ENCODE peak calls at places on chromosomes 1 and 21, in four cellular contexts. Q is H1, K is WTC11, W is K562. Y is an unnamed sample.

GRCh38 chr1:28259935-28260802 is 851 bp downstream of the SESN2 start:
- DNase-seq in K (peak), W (peak), Q (peak), Y (peak)

GRCh38 chr1:18781031-18781430 is 78.4 kb downstream of the TAS1R2 start:
- DNase-seq in K (no peak), Q (no peak), W (no peak), Y (no peak)

GRCh38 chr1:6168947-6169586 is 11.1 kb downstream of the CHD5 start:
- DNase-seq in Q (no peak), W (no peak), K (no peak), Y (no peak)

GRCh38 chr1:48524892-48525467 is 53.0 kb upstream of the SPATA6 start:
- DNase-seq in Q (no peak), K (no peak), W (no peak), Y (no peak)

GRCh38 chr21:25350056-25350455 is 257.2 kb downstream of the MRPL39 start:
- DNase-seq in W (peak), K (peak), Q (peak), Y (peak)

GRCh38 chr1:70411360-70411844 is 334 bp downstream of the CTH start:
- DNase-seq in Q (no peak), K (no peak), W (no peak), Y (peak)

GRCh38 chr1:189434461-189434860 is 1043.2 kb downstream of the BRINP3 start:
- DNase-seq in K (no peak), Q (no peak), W (no peak), Y (no peak)

GRCh38 chr1:47931395-47931794 is 65.8 kb downstream of the TRABD2B start:
- DNase-seq in W (peak), K (peak), Q (no peak), Y (no peak)

GRCh38 chr1:45957684-45958083 is 154.3 kb downstream of the MAST2 start:
- DNase-seq in K (no peak), W (no peak), Q (no peak), Y (no peak)

GRCh38 chr21:44432841-44433790 is 22.2 kb upstream of the LRRC3 start:
- DNase-seq in W (no peak), Q (peak), K (no peak), Y (peak)

GRCh38 chr1:71049951-71050598 is 2.5 kb upstream of the PTGER3 start:
- DNase-seq in W (peak), K (no peak), Q (no peak), Y (peak)

GRCh38 chr1:183810172-183810571 is 5.3 kb downstream of the RGL1 start:
- DNase-seq in K (no peak), Q (no peak), W (no peak), Y (no peak)

GRCh38 chr1:229221106-229222019 is 49.5 kb upstream of the RAB4A start:
- DNase-seq in W (no peak), K (no peak), Q (peak), Y (peak)

GRCh38 chr21:17585875-17586450 is 26.7 kb downstream of the BTG3 start:
- DNase-seq in W (peak), K (no peak), Q (no peak), Y (peak)

GRCh38 chr1:165354739-165355138 is 1.8 kb downstream of the LMX1A start:
- DNase-seq in Q (no peak), K (no peak), W (no peak), Y (no peak)

GRCh38 chr1:52658795-52659194 is 25.8 kb downstream of the SHISAL2A start:
- DNase-seq in Q (no peak), K (no peak), W (no peak), Y (no peak)

GRCh38 chr1:91098299-91098901 is 76.6 kb upstream of the ZNF644 start:
- DNase-seq in W (no peak), Q (peak), K (no peak), Y (no peak)

GRCh38 chr1:73044241-73044640 is 761.9 kb upstream of the NEGR1 start:
- DNase-seq in K (no peak), W (no peak), Q (no peak), Y (no peak)

GRCh38 chr1:110523011-110523410 is 4.0 kb upstream of the KCNA10 start:
- DNase-seq in W (no peak), Q (no peak), K (no peak), Y (no peak)

GRCh38 chr1:86380257-86380861 is 15.8 kb downstream of the ODF2L start:
- DNase-seq in K (no peak), Q (no peak), W (peak), Y (peak)

GRCh38 chr21:45721656-45722055 is 78.1 kb downstream of the PCBP3 start:
- DNase-seq in W (no peak), Q (no peak), K (no peak), Y (no peak)

GRCh38 chr1:17258116-17258757 is 9.3 kb downstream of the PADI3 start:
- DNase-seq in W (no peak), K (no peak), Q (no peak), Y (no peak)

GRCh38 chr1:230345139-230345885 is 80.8 kb downstream of the PGBD5 start:
- DNase-seq in Q (no peak), K (no peak), W (no peak), Y (no peak)

GRCh38 chr1:69373520-69373919 is 194.2 kb upstream of the LRRC7 start:
- DNase-seq in K (no peak), W (no peak), Q (no peak), Y (no peak)

GRCh38 chr1:21293537-21294265 is 3.4 kb upstream of the ECE1 start:
- DNase-seq in K (no peak), W (no peak), Q (no peak), Y (no peak)

GRCh38 chr1:108591471-108591870 is 31.6 kb downstream of the EEIG2 start:
- DNase-seq in K (no peak), Q (no peak), W (no peak), Y (no peak)

GRCh38 chr1:50436489-50436888 is 13.2 kb upstream of the DMRTA2 start:
- DNase-seq in K (no peak), Q (no peak), W (no peak), Y (no peak)

GRCh38 chr1:89980605-89981004 is 14.3 kb upstream of the ZNF326 start:
- DNase-seq in W (no peak), K (no peak), Q (no peak), Y (peak)

GRCh38 chr1:16605213-16605525 is 8.2 kb downstream of the NBPF1 start:
- DNase-seq in K (no peak), Q (no peak), W (no peak), Y (no peak)

GRCh38 chr1:13700521-13701273 is 709 bp downstream of the PRDM2 start:
- DNase-seq in W (peak), Q (peak), K (peak), Y (no peak)

GRCh38 chr1:209391792-209392191 is 191.7 kb upstream of the CAMK1G start:
- DNase-seq in Q (no peak), W (no peak), K (no peak), Y (no peak)

GRCh38 chr1:56995414-56996100 is 29.7 kb upstream of the C8B start:
- DNase-seq in Q (no peak), K (no peak), W (no peak), Y (no peak)

GRCh38 chr1:226754797-226755533 is 15.9 kb upstream of the ITPKB start:
- DNase-seq in Q (no peak), W (peak), K (no peak), Y (no peak)

GRCh38 chr1:170556910-170557309 is 24.9 kb downstream of the GORAB start:
- DNase-seq in W (no peak), K (no peak), Q (no peak), Y (no peak)

GRCh38 chr21:38945536-38946245 is 140.0 kb downstream of the ETS2 start:
- DNase-seq in W (no peak), Q (peak), K (peak), Y (no peak)

GRCh38 chr1:21302747-21303715 is 12.8 kb upstream of the ECE1 start:
- DNase-seq in K (no peak), Q (no peak), W (no peak), Y (peak)

GRCh38 chr1:210536263-210536961 is 207.7 kb downstream of the HHAT start:
- DNase-seq in Q (no peak), K (no peak), W (no peak), Y (peak)

GRCh38 chr1:118223426-118223825 is 38.4 kb upstream of the SPAG17 start:
- DNase-seq in K (peak), Q (peak), W (peak), Y (no peak)
- TF ChIP-seq TEAD4 in K (no peak), Q (no peak), W (no peak), Y (no peak)

GRCh38 chr21:15275615-15276228 is 210.9 kb upstream of the NRIP1 start:
- DNase-seq in W (no peak), Q (no peak), K (no peak), Y (no peak)
- TF ChIP-seq TEAD4 in W (no peak), Q (no peak), K (no peak), Y (no peak)

GRCh38 chr1:153985984-153986761 is at the start of gene RAB13:
- DNase-seq in K (peak), Q (peak), W (peak), Y (peak)
- TF ChIP-seq TEAD4 in K (no peak), Q (no peak), W (no peak), Y (no peak)

DNA sequence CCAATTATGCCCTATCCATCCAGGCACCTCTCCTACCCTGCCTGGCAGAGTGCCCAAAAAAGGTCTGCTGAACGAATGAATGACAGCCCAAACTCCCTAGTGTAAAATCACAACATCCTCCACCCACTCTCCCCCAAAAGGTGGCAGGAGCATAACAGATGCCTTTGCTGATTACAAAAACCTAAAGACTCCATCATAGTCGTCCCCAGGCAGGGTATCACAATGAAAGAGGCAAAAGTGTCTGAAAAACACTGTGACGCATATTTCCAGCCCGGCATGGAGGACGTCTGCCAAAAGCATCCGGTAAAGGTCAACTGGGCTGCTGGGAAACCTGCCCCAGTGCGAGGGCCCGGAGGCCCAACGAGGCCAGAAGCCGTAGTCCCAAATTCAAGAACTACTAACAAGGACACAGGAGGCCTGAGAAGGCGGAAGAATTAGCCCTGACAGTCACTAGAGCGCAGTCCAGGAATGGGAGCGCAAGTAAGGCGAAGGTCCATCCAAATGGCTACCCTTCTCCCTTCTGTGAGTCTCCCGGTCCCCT is 578 bp downstream of the SMIM12 start:
- DNase-seq in K (no peak), Q (no peak), W (peak), Y (no peak)
- TF ChIP-seq TEAD4 in K (no peak), Q (no peak), W (no peak), Y (no peak)

DNA sequence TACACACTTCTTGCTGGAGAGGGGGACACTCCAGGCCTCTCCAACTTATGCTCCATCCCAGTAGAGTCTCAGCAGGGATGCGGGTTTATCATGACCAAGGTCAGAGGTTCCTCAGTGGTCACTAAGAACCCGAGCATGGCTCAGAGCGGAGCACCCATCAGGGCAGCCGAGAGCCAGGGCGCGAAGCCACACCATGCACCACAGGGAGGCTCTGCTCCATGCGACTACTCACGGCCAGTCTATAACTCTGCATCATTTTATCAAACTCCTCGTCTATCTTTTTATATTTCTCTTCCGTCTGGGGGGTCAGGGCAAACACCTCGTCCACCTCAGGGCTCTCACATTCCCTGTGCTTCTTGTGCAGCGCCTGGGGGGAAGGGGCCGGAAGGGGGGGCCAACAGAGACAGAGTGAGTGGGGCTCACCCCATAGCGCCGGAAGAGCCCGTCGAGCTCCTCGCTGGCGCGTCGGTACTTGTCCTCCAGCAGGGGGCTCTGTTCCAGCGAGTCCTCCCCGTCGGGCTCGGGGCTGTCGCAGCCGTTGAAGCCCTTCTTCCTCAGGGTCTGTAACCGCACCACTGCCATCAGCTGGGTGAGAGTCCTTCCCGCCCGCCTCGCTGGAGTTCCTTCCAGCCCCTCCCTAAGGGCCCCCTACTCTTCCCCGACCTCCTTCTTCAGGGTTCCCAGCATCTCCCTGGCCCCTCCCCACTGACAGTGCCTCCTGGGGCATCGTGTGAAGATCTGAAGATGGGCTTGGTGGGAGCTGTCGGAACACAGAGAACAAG is 20.0 kb downstream of the MEF2D start:
- DNase-seq in W (peak), Q (peak), K (peak), Y (peak)
- TF ChIP-seq TEAD4 in W (no peak), Q (no peak), K (no peak), Y (no peak)

DNA sequence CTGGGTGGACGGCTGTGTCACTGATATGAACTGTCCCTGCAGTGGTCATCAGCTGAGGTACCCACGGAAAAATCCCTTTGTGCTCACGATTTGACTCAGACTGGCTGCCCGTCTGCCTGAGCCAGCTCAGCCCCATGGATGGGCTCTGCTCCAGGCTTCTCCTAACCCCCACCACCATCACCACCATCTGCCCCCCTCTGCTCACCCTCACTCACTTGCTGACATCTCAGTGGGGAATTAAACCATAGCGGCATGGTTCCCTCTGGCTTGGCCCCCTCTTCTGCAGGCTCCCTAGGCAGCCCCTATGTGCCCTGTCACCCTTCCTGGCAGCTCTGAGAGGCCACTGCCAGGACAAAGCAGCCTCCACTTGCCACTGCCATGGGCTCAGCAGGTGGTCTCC is 17.3 kb downstream of the SLC6A9 start:
- DNase-seq in Q (no peak), K (no peak), W (no peak), Y (no peak)
- TF ChIP-seq TEAD4 in Q (no peak), K (no peak), W (no peak), Y (no peak)

DNA sequence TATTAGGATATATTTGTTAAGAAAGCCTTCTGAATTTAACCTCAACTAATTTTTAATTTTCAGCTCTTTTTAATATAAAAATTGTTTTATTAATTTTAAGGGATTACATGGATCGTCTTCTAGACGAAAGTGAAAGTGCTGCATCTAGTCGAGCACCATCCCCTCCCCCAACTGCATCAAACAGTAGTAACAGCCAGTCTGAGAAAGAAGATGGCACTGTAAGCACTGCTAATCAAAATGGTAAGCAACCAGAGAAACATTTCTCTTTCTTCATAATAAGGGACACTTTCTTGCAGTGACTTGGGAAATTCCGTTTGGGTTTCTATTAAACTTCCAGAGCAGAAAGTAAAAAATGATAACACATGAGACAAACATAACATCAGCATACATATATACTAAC is 56.9 kb downstream of the MIER1 start:
- DNase-seq in K (no peak), W (no peak), Q (no peak), Y (no peak)
- TF ChIP-seq TEAD4 in K (no peak), W (no peak), Q (no peak), Y (no peak)

DNA sequence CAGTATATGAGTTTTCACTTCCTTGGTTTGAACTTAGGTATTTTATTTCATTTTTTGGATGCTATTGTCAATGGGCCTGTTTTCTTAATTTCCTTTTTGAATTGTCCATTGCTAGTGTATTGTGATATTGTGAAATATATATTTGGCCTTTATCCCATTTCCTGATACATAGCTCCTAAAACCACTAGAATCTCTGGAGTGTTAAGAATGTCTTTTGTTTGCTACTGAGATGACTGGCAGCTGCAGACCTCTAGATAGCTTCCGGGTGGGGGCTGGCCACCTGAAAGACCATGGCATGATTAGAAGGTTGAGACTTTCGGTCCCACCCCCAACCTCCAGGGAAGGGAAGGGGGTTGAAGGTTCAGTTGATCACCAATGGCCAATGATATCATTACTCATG is 245.4 kb downstream of the KCNJ6 start:
- DNase-seq in K (no peak), Q (no peak), W (no peak), Y (no peak)
- TF ChIP-seq TEAD4 in K (no peak), Q (no peak), W (no peak), Y (no peak)

DNA sequence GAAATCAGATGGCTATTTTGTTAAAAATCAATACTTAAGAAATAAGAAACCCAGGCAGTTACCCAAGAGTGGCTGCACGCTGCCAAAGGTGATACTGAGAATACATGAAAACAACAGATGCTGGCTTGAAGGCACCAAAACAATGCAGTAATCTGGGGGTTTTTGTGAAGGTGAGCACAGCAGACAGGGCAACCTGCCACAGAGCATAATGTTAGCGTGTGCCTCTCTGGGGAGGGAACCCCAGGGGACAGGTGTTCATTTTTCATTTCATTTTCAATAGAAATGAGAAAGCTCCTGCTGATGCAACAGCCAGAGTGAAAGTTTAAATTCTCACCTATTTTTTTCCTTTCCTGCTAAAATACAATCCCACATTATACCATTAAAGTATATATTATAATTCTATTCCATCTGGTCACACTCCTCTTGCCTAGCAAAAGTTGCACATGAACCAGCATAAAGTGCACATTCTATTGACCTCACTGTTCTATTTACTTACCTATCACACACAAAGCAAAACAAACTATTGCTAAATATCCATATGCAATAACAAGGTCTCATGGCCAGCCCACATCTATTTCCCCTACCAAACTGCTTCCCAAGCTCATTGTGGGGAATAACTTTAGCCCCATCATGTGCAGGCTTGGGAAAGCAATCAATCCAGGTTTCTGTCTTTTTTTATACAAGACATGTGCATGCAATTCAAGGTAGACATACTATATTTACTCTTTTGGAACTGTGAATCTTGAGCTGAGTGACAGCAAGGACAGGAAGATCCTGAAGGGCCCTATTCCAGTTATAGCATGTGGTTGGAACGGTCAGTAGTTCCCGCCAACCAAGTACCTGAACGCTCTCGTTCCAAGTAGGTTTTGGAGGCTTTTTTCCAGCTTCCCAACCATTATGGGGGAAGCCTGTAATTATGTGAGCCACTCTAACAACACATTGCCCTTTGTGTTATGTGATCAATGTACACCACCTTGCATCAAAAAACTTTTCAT is 173.6 kb downstream of the RERE start:
- DNase-seq in W (no peak), Q (no peak), K (no peak), Y (no peak)
- TF ChIP-seq TEAD4 in W (no peak), Q (no peak), K (no peak), Y (no peak)

GRCh38 chr1:181010789-181011188 is 11.9 kb downstream of the STX6 start:
- DNase-seq in W (no peak), K (no peak), Q (no peak), Y (no peak)
- TF ChIP-seq TEAD4 in W (no peak), K (no peak), Q (no peak), Y (peak)